ENCODE peak calls at places on chromosome X, in seven cellular contexts. One of them, this sample, is unnamed. For H3K4me1, the result is how much of the 10 kb centered on the place peaks cover.

GRCh38 chrX:136856527-136856926 is 24.0 kb downstream of the RBMX start:
- DNase-seq in GM12878: peak
- DNase-seq in HepG2: no peak
- DNase-seq in A549: no peak
- DNase-seq in K562: no peak
- DNase-seq in transverse colon: no peak
- DNase-seq in SK-N-SH: no peak
- DNase-seq in this sample: no peak

GRCh38 chrX:133307637-133308485 is 89.7 kb upstream of the TFDP3 start:
- DNase-seq in GM12878: no peak
- DNase-seq in HepG2: no peak
- DNase-seq in A549: no peak
- DNase-seq in K562: peak
- DNase-seq in transverse colon: peak
- DNase-seq in SK-N-SH: no peak
- DNase-seq in this sample: no peak

GRCh38 chrX:68648960-68649359 is 1.5 kb downstream of the STARD8 start:
- DNase-seq in GM12878: no peak
- DNase-seq in HepG2: no peak
- DNase-seq in A549: no peak
- DNase-seq in K562: no peak
- DNase-seq in transverse colon: no peak
- DNase-seq in SK-N-SH: no peak
- DNase-seq in this sample: no peak

GRCh38 chrX:137432609-137433008 is 133.3 kb upstream of the ZIC3 start:
- DNase-seq in GM12878: no peak
- DNase-seq in HepG2: peak
- DNase-seq in A549: no peak
- DNase-seq in K562: peak
- DNase-seq in transverse colon: no peak
- DNase-seq in SK-N-SH: peak
- DNase-seq in this sample: no peak

GRCh38 chrX:115448146-115448545 is 112.8 kb upstream of the PLS3 start:
- DNase-seq in GM12878: no peak
- DNase-seq in HepG2: no peak
- DNase-seq in A549: no peak
- DNase-seq in K562: no peak
- DNase-seq in transverse colon: no peak
- DNase-seq in SK-N-SH: no peak
- DNase-seq in this sample: no peak

GRCh38 chrX:37685452-37686347 is at the start of gene XK:
- DNase-seq in GM12878: no peak
- DNase-seq in HepG2: no peak
- DNase-seq in A549: peak
- DNase-seq in K562: peak
- DNase-seq in transverse colon: peak
- DNase-seq in SK-N-SH: peak
- DNase-seq in this sample: no peak

GRCh38 chrX:85244411-85245210 is 820 bp downstream of the ZNF711 start:
- DNase-seq in GM12878: no peak
- DNase-seq in HepG2: no peak
- DNase-seq in A549: peak
- DNase-seq in K562: peak
- DNase-seq in transverse colon: no peak
- DNase-seq in SK-N-SH: peak
- DNase-seq in this sample: no peak

GRCh38 chrX:100928660-100929613 is at the start of gene XKRX:
- DNase-seq in GM12878: no peak
- DNase-seq in HepG2: no peak
- DNase-seq in A549: peak
- DNase-seq in K562: peak
- DNase-seq in transverse colon: peak
- DNase-seq in SK-N-SH: peak
- DNase-seq in this sample: no peak

GRCh38 chrX:97494756-97495372 is 611.2 kb downstream of the RPA4 start:
- DNase-seq in GM12878: peak
- DNase-seq in HepG2: no peak
- DNase-seq in A549: no peak
- DNase-seq in K562: no peak
- DNase-seq in transverse colon: no peak
- DNase-seq in SK-N-SH: no peak
- DNase-seq in this sample: no peak

GRCh38 chrX:48003367-48003757 is 427 bp downstream of the ZNF182 start:
- DNase-seq in GM12878: no peak
- DNase-seq in HepG2: no peak
- DNase-seq in A549: peak
- DNase-seq in K562: peak
- DNase-seq in transverse colon: peak
- DNase-seq in SK-N-SH: peak
- DNase-seq in this sample: no peak

GRCh38 chrX:10280061-10280460 is 123.3 kb downstream of the CLCN4 start:
- DNase-seq in GM12878: no peak
- DNase-seq in HepG2: no peak
- DNase-seq in A549: no peak
- DNase-seq in K562: no peak
- DNase-seq in transverse colon: no peak
- DNase-seq in SK-N-SH: no peak
- DNase-seq in this sample: no peak

GRCh38 chrX:107751127-107751526 is 24.5 kb downstream of the TSC22D3 start:
- DNase-seq in GM12878: no peak
- DNase-seq in HepG2: no peak
- DNase-seq in A549: no peak
- DNase-seq in K562: no peak
- DNase-seq in transverse colon: no peak
- DNase-seq in SK-N-SH: no peak
- DNase-seq in this sample: no peak
- H3K4me1 ChIP-seq in GM12878: under half
- H3K4me1 ChIP-seq in HepG2: under half
- H3K4me1 ChIP-seq in A549: under half
- H3K4me1 ChIP-seq in K562: under half
- H3K4me1 ChIP-seq in transverse colon: under half
- H3K4me1 ChIP-seq in SK-N-SH: under half
- H3K4me1 ChIP-seq in this sample: under half

DNA sequence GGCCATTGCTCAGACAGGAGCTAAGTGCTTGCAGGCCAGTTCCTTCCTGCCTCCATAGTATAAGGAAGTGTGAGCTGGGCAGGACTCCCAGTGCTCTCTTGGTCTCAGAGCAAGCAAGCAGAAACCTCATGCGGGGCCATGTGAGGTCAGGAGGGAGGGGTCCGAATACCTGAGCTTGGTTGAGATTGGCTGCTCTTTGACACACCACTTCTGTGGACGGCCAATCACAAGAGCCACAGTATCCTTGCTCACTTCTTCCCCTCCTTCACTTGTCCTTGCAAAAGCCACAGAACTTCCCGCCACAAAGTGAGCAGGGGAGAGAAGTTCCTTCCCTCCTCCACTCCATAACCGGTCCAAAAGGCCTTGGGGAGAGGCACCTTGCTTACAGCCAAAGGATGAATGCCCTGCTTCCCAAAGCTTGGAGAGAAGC is 56.7 kb downstream of the PRPS1 start:
- DNase-seq in GM12878: no peak
- DNase-seq in HepG2: no peak
- DNase-seq in A549: no peak
- DNase-seq in K562: peak
- DNase-seq in transverse colon: peak
- DNase-seq in SK-N-SH: no peak
- DNase-seq in this sample: peak
- TF ChIP-seq EP300 in GM12878: no peak
- TF ChIP-seq EP300 in HepG2: no peak
- TF ChIP-seq EP300 in A549: no peak
- TF ChIP-seq EP300 in K562: peak
- TF ChIP-seq EP300 in transverse colon: no peak
- TF ChIP-seq EP300 in SK-N-SH: no peak
- TF ChIP-seq EP300 in this sample: no peak

DNA sequence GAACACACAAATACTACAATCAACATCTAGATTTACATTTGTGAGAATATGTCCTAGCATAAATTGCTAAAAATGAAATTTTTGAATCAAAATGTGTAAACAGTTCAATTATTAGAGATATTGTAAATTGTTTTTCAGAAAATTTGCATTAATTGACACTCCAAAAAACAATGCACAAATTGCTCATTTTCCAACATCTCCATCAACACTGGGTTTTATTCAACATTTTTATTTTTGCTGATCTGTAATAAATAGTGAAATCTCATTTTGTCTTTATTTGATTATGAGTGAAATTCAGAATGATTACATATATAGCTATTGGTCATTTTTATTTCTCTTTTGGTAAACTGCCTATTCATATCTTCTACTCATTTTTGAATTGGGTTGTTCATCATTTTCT is 120.0 kb upstream of the GRIA3 start:
- DNase-seq in GM12878: no peak
- DNase-seq in HepG2: no peak
- DNase-seq in A549: no peak
- DNase-seq in K562: no peak
- DNase-seq in transverse colon: no peak
- DNase-seq in SK-N-SH: no peak
- DNase-seq in this sample: no peak
- H3K4me1 ChIP-seq in GM12878: under half
- H3K4me1 ChIP-seq in HepG2: under half
- H3K4me1 ChIP-seq in A549: under half
- H3K4me1 ChIP-seq in K562: under half
- H3K4me1 ChIP-seq in transverse colon: under half
- H3K4me1 ChIP-seq in SK-N-SH: under half
- H3K4me1 ChIP-seq in this sample: under half

GRCh38 chrX:111041018-111041462 is 55.0 kb upstream of the PAK3 start:
- DNase-seq in GM12878: no peak
- DNase-seq in HepG2: peak
- DNase-seq in A549: no peak
- DNase-seq in K562: no peak
- DNase-seq in transverse colon: no peak
- DNase-seq in SK-N-SH: no peak
- DNase-seq in this sample: no peak
- TF ChIP-seq EP300 in GM12878: no peak
- TF ChIP-seq EP300 in HepG2: no peak
- TF ChIP-seq EP300 in A549: no peak
- TF ChIP-seq EP300 in K562: no peak
- TF ChIP-seq EP300 in transverse colon: no peak
- TF ChIP-seq EP300 in SK-N-SH: no peak
- TF ChIP-seq EP300 in this sample: no peak

GRCh38 chrX:3706481-3706880 is 7.0 kb downstream of the PRKX start:
- DNase-seq in GM12878: no peak
- DNase-seq in HepG2: no peak
- DNase-seq in A549: no peak
- DNase-seq in K562: no peak
- DNase-seq in transverse colon: no peak
- DNase-seq in SK-N-SH: no peak
- DNase-seq in this sample: no peak
- H3K4me1 ChIP-seq in GM12878: under half
- H3K4me1 ChIP-seq in HepG2: under half
- H3K4me1 ChIP-seq in A549: under half
- H3K4me1 ChIP-seq in K562: under half
- H3K4me1 ChIP-seq in transverse colon: under half
- H3K4me1 ChIP-seq in SK-N-SH: under half
- H3K4me1 ChIP-seq in this sample: under half

GRCh38 chrX:129905787-129906580 is at the start of gene UTP14A:
- DNase-seq in GM12878: peak
- DNase-seq in HepG2: peak
- DNase-seq in A549: peak
- DNase-seq in K562: peak
- DNase-seq in transverse colon: peak
- DNase-seq in SK-N-SH: peak
- DNase-seq in this sample: peak
- TF ChIP-seq EP300 in GM12878: no peak
- TF ChIP-seq EP300 in HepG2: no peak
- TF ChIP-seq EP300 in A549: no peak
- TF ChIP-seq EP300 in K562: peak
- TF ChIP-seq EP300 in transverse colon: no peak
- TF ChIP-seq EP300 in SK-N-SH: peak
- TF ChIP-seq EP300 in this sample: no peak

This sample was measured in esophagus muscularis mucosa.